ENCODE peak calls at places on chromosomes 5 and 9, in four cellular contexts. F, D, W and G are unnamed samples.
A peak's percentile ranks its signal among the peaks of the same experiment; 100 is the strongest.

GRCh38 chr9:2228132-2228531 is 213.0 kb downstream of the SMARCA2 start:
- DNase-seq in D (peak; percentile 18), W (no peak), F (peak; percentile 67), G (no peak)

GRCh38 chr9:129379181-129379836 is 201.2 kb upstream of the IER5L start:
- DNase-seq in W (peak; percentile 26), D (no peak), F (no peak), G (no peak)

GRCh38 chr5:4027335-4027734 is 431.7 kb downstream of the IRX1 start:
- DNase-seq in F (no peak), D (peak; percentile 3), W (no peak), G (no peak)

GRCh38 chr5:68239485-68239884 is 23.9 kb downstream of the PIK3R1 start:
- DNase-seq in W (no peak), F (no peak), D (peak; percentile 60), G (peak; percentile 90)

GRCh38 chr9:89576404-89576824 is 28.4 kb upstream of the GADD45G start:
- DNase-seq in W (no peak), F (peak; percentile 27), D (peak; percentile 48), G (peak; percentile 55)

GRCh38 chr9:119304566-119304965 is 64.7 kb downstream of the BRINP1 start:
- DNase-seq in D (no peak), F (peak; percentile 66), W (no peak), G (no peak)

GRCh38 chr9:133477992-133478850 is 678 bp downstream of the SLC2A6 start:
- DNase-seq in W (no peak), F (peak; percentile 65), D (peak; percentile 57), G (peak; percentile 89)

GRCh38 chr9:106286249-106286648 is 576.7 kb upstream of the ZNF462 start:
- DNase-seq in W (no peak), F (peak; percentile 84), D (no peak), G (peak; percentile 22)

GRCh38 chr9:124769451-124770358 is 1.4 kb downstream of the NR6A1 start:
- DNase-seq in D (peak; percentile 51), W (peak; percentile 71), F (peak; percentile 67), G (peak; percentile 38)

GRCh38 chr5:80346055-80346454 is 26.3 kb downstream of the SPZ1 start:
- DNase-seq in W (peak; percentile 47), D (peak; percentile 10), F (peak; percentile 33), G (peak; percentile 34)

GRCh38 chr9:93092171-93092991 is 3.6 kb upstream of the CARD19 start:
- DNase-seq in F (no peak), W (no peak), D (no peak), G (no peak)

GRCh38 chr9:16871358-16872151 is 1.1 kb upstream of the BNC2 start:
- DNase-seq in D (peak; percentile 59), F (peak; percentile 67), W (no peak), G (peak; percentile 73)

GRCh38 chr5:132266836-132267160 is 9.3 kb downstream of the PDLIM4 start:
- DNase-seq in D (no peak), F (no peak), W (no peak), G (no peak)

GRCh38 chr9:94554439-94555331 is at the start of gene PCAT7:
- DNase-seq in F (peak; percentile 93), W (peak; percentile 78), D (peak; percentile 12), G (peak; percentile 98)

GRCh38 chr5:40429258-40430111 is 250.2 kb upstream of the PTGER4 start:
- DNase-seq in F (no peak), W (no peak), D (peak; percentile 86), G (peak; percentile 7)

GRCh38 chr5:93596310-93596675 is 13.3 kb downstream of the NR2F1 start:
- DNase-seq in W (no peak), F (peak; percentile 23), D (no peak), G (no peak)

GRCh38 chr9:70127036-70127435 is 83.4 kb downstream of the MAMDC2 start:
- DNase-seq in D (no peak), W (no peak), F (no peak), G (no peak)

GRCh38 chr5:40716000-40716399 is 36.3 kb downstream of the PTGER4 start:
- DNase-seq in W (no peak), D (peak; percentile 45), F (no peak), G (no peak)

GRCh38 chr5:159458217-159458711 is 128.0 kb upstream of the IL12B start:
- DNase-seq in D (no peak), W (no peak), F (no peak), G (no peak)

GRCh38 chr5:170430256-170430655 is 41.1 kb upstream of the KCNMB1 start:
- DNase-seq in F (no peak), D (no peak), W (no peak), G (no peak)

GRCh38 chr9:93678199-93679019 is 102.0 kb downstream of the PHF2 start:
- DNase-seq in F (no peak), D (no peak), W (no peak), G (no peak)

GRCh38 chr9:89405832-89406231 is 87.5 kb downstream of the SECISBP2 start:
- DNase-seq in D (peak; percentile 30), W (no peak), F (no peak), G (no peak)

GRCh38 chr9:132795511-132796303 is 82.4 kb downstream of the AK8 start:
- DNase-seq in D (no peak), F (no peak), W (no peak), G (no peak)

GRCh38 chr9:88782931-88783451 is 208.3 kb upstream of the S1PR3 start:
- DNase-seq in W (no peak), F (peak; percentile 93), D (no peak), G (no peak)

GRCh38 chr5:40991981-40992559 is 79.1 kb downstream of the MROH2B start:
- DNase-seq in F (no peak), D (no peak), W (no peak), G (no peak)

GRCh38 chr9:133788819-133789733 is 50.9 kb upstream of the SARDH start:
- DNase-seq in F (no peak), W (no peak), D (peak; percentile 77), G (no peak)

GRCh38 chr9:125558453-125559084 is 148.4 kb downstream of the MAPKAP1 start:
- DNase-seq in D (peak; percentile 78), W (peak; percentile 56), F (peak; percentile 86), G (peak; percentile 84)

GRCh38 chr5:107486489-107486888 is 184.2 kb downstream of the EFNA5 start:
- DNase-seq in W (peak; percentile 72), F (no peak), D (no peak), G (peak; percentile 80)

GRCh38 chr9:89175739-89176360 is 2.8 kb downstream of the SHC3 start:
- DNase-seq in W (no peak), F (no peak), D (no peak), G (no peak)

GRCh38 chr9:1057910-1058309 is 7.8 kb downstream of the DMRT2 start:
- DNase-seq in D (no peak), W (no peak), F (no peak), G (no peak)

GRCh38 chr5:103259705-103260355 is 1.3 kb downstream of the MACIR start:
- DNase-seq in D (no peak), F (peak; percentile 70), W (peak; percentile 45), G (peak; percentile 63)

GRCh38 chr9:98255064-98255577 is 328 bp downstream of the TBC1D2 start:
- DNase-seq in F (peak; percentile 73), D (no peak), W (no peak), G (peak; percentile 77)

GRCh38 chr5:180470966-180471582 is 23.1 kb upstream of the CNOT6 start:
- DNase-seq in W (no peak), F (peak; percentile 78), D (peak; percentile 50), G (peak; percentile 64)

GRCh38 chr9:6565312-6565711 is 80.2 kb downstream of the GLDC start:
- DNase-seq in D (peak; percentile 24), F (no peak), W (no peak), G (no peak)

GRCh38 chr5:141948812-141949211 is 9.2 kb downstream of the PCDH12 start:
- DNase-seq in F (no peak), D (no peak), W (no peak), G (no peak)

GRCh38 chr5:141950207-141951005 is 7.6 kb downstream of the PCDH12 start:
- DNase-seq in F (no peak), D (no peak), W (no peak), G (no peak)

GRCh38 chr5:141954193-141954592 is 3.8 kb downstream of the PCDH12 start:
- DNase-seq in D (no peak), W (no peak), F (no peak), G (no peak)

GRCh38 chr5:141951341-141951781 is 6.6 kb downstream of the PCDH12 start:
- DNase-seq in D (peak; percentile 69), F (peak; percentile 64), W (no peak), G (peak; percentile 24)

GRCh38 chr5:141952030-141952429 is 6.0 kb downstream of the PCDH12 start:
- DNase-seq in W (no peak), F (no peak), D (no peak), G (no peak)
- H3K4me2 ChIP-seq in W (no peak overlapping the region), F (no peak overlapping the region), D (peak overlapping the region; percentile 54), G (no peak overlapping the region)

DNA sequence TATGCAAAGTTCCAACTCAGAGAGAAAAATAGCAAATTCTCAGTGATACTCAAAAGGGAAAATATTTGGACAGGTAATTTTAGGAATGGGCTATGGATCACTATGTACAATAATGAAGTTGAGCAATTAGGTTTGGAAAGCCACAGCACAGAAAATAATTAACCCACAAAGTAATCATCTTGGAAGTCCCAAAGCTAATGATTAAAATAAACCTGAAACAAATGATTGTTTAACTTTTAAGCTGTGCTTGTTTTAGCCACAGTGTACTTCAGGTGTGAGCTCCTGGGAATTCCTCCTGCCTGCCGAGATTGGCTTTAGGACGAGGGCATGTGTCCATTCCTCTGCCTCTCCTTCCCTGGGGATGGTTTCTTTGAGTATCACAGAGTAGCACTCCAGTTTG is 403.9 kb downstream of the ZSWIM6 start:
- DNase-seq in W (no peak), F (no peak), D (no peak), G (no peak)
- H3K4me2 ChIP-seq in W (no peak overlapping the region), F (no peak overlapping the region), D (no peak overlapping the region), G (no peak overlapping the region)

GRCh38 chr9:110960288-110960687 is 78.0 kb downstream of the LPAR1 start:
- DNase-seq in W (no peak), F (no peak), D (no peak), G (no peak)

GRCh38 chr9:110958846-110959245 is 79.4 kb downstream of the LPAR1 start:
- DNase-seq in D (no peak), W (no peak), F (no peak), G (no peak)

GRCh38 chr9:110950041-110950645 is 88.1 kb downstream of the LPAR1 start:
- DNase-seq in W (no peak), D (no peak), F (no peak), G (no peak)

GRCh38 chr9:110952018-110952864 is 86.0 kb downstream of the LPAR1 start:
- DNase-seq in D (no peak), W (no peak), F (no peak), G (no peak)

GRCh38 chr9:110954822-110955291 is 83.4 kb downstream of the LPAR1 start:
- DNase-seq in D (no peak), W (no peak), F (no peak), G (peak; percentile 79)
- H3K4me2 ChIP-seq in D (no peak overlapping the region), W (no peak overlapping the region), F (no peak overlapping the region), G (no peak overlapping the region)

DNA sequence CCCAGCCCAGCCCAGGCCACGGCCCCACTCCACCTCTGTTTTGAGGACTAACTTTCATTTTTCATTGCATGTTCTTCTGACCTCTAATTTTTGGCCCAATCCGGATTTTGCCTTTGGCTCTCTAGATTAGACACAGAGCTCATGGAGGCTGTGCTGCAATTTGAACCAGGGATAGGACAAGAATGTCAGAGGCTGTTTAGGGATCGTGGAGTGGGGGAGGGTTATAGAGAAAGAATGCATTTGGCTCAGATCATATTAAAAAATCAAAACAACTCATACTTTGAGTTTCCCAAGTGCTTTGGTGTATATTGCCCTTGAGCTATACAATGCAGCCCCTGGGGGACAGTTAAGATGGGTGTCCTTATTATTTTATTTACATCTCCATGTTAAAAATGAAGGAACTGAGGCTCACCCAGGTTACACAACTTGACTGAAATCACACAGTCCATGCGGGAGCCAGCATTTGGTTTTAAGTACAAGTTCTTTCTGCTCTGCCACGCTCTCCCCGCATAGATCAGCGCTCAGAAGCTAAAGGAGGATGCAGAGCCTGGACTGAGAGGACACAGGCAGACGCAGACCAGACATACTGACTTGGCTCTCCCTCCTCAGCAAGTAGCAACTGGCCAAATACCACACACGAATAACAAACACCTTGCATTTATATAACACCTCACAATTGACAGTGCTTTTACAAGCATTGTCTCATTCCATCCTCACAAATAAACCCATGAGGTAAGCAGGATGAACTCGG is 126.4 kb upstream of the RAI14 start:
- DNase-seq in F (no peak), W (no peak), D (no peak), G (no peak)
- H3K4me2 ChIP-seq in F (no peak overlapping the region), W (no peak overlapping the region), D (no peak overlapping the region), G (no peak overlapping the region)